ENCODE peak calls at places on chromosomes 1 and 21, in nine cellular contexts. One of them, this sample, is unnamed.

GRCh38 chr21:38623552-38623951 is 125.3 kb upstream of the ERG start:
- DNase-seq in NCI-H146: peak; percentile 6
- DNase-seq in activated gamma-delta T cell treated with anti-CD3 and anti-CD28 coated beads, Interleukin-2, amount 50 U/mL, for 16 hours: no peak
- DNase-seq in ecto neural progenitor cell: no peak
- DNase-seq in GDM1: no peak
- DNase-seq in A172: no peak
- DNase-seq in neuronal stem cell: no peak
- DNase-seq in SW 1271: no peak
- DNase-seq in fibroblast of the aortic adventitia: no peak
- DNase-seq in this sample: no peak

GRCh38 chr21:17758703-17759102 is 60.5 kb downstream of the C21orf91 start:
- DNase-seq in activated gamma-delta T cell treated with anti-CD3 and anti-CD28 coated beads, Interleukin-2, amount 50 U/mL, for 16 hours: no peak
- DNase-seq in A172: no peak
- DNase-seq in ecto neural progenitor cell: no peak
- DNase-seq in GDM1: no peak
- DNase-seq in neuronal stem cell: no peak
- DNase-seq in NCI-H146: no peak
- DNase-seq in fibroblast of the aortic adventitia: no peak
- DNase-seq in SW 1271: no peak
- DNase-seq in this sample: no peak

GRCh38 chr1:109198043-109198695 is 15.5 kb upstream of the SARS1 start:
- DNase-seq in NCI-H146: no peak
- DNase-seq in neuronal stem cell: no peak
- DNase-seq in fibroblast of the aortic adventitia: peak; percentile 93
- DNase-seq in SW 1271: no peak
- DNase-seq in GDM1: no peak
- DNase-seq in ecto neural progenitor cell: no peak
- DNase-seq in A172: peak; percentile 85
- DNase-seq in activated gamma-delta T cell treated with anti-CD3 and anti-CD28 coated beads, Interleukin-2, amount 50 U/mL, for 16 hours: no peak
- DNase-seq in this sample: no peak

GRCh38 chr1:107232421-107232820 is 91.6 kb downstream of the NTNG1 start:
- DNase-seq in neuronal stem cell: no peak
- DNase-seq in fibroblast of the aortic adventitia: no peak
- DNase-seq in activated gamma-delta T cell treated with anti-CD3 and anti-CD28 coated beads, Interleukin-2, amount 50 U/mL, for 16 hours: no peak
- DNase-seq in GDM1: no peak
- DNase-seq in NCI-H146: peak; percentile 47
- DNase-seq in ecto neural progenitor cell: no peak
- DNase-seq in A172: no peak
- DNase-seq in SW 1271: no peak
- DNase-seq in this sample: no peak

GRCh38 chr1:16886860-16887605 is 8.7 kb upstream of the RNU1-2 start:
- DNase-seq in NCI-H146: no peak
- DNase-seq in A172: no peak
- DNase-seq in neuronal stem cell: no peak
- DNase-seq in ecto neural progenitor cell: no peak
- DNase-seq in GDM1: no peak
- DNase-seq in fibroblast of the aortic adventitia: no peak
- DNase-seq in activated gamma-delta T cell treated with anti-CD3 and anti-CD28 coated beads, Interleukin-2, amount 50 U/mL, for 16 hours: no peak
- DNase-seq in SW 1271: no peak
- DNase-seq in this sample: no peak

GRCh38 chr1:228502522-228502921 is 15.3 kb downstream of the RNF187 start:
- DNase-seq in SW 1271: no peak
- DNase-seq in neuronal stem cell: no peak
- DNase-seq in fibroblast of the aortic adventitia: no peak
- DNase-seq in GDM1: no peak
- DNase-seq in A172: no peak
- DNase-seq in activated gamma-delta T cell treated with anti-CD3 and anti-CD28 coated beads, Interleukin-2, amount 50 U/mL, for 16 hours: no peak
- DNase-seq in ecto neural progenitor cell: no peak
- DNase-seq in NCI-H146: no peak
- DNase-seq in this sample: no peak

GRCh38 chr1:85406887-85407593 is 57.9 kb downstream of the DDAH1 start:
- DNase-seq in activated gamma-delta T cell treated with anti-CD3 and anti-CD28 coated beads, Interleukin-2, amount 50 U/mL, for 16 hours: no peak
- DNase-seq in NCI-H146: no peak
- DNase-seq in A172: peak; percentile 53
- DNase-seq in ecto neural progenitor cell: no peak
- DNase-seq in neuronal stem cell: peak; percentile 18
- DNase-seq in GDM1: no peak
- DNase-seq in SW 1271: peak; percentile 65
- DNase-seq in fibroblast of the aortic adventitia: peak; percentile 95
- DNase-seq in this sample: no peak

GRCh38 chr1:63723618-63724017 is 50.2 kb upstream of the ROR1 start:
- DNase-seq in SW 1271: no peak
- DNase-seq in ecto neural progenitor cell: no peak
- DNase-seq in activated gamma-delta T cell treated with anti-CD3 and anti-CD28 coated beads, Interleukin-2, amount 50 U/mL, for 16 hours: no peak
- DNase-seq in GDM1: no peak
- DNase-seq in NCI-H146: no peak
- DNase-seq in A172: no peak
- DNase-seq in neuronal stem cell: no peak
- DNase-seq in fibroblast of the aortic adventitia: no peak
- DNase-seq in this sample: no peak

GRCh38 chr1:22111620-22112019 is 31.3 kb downstream of the WNT4 start:
- DNase-seq in neuronal stem cell: no peak
- DNase-seq in NCI-H146: no peak
- DNase-seq in GDM1: no peak
- DNase-seq in activated gamma-delta T cell treated with anti-CD3 and anti-CD28 coated beads, Interleukin-2, amount 50 U/mL, for 16 hours: no peak
- DNase-seq in A172: peak; percentile 39
- DNase-seq in fibroblast of the aortic adventitia: peak; percentile 81
- DNase-seq in SW 1271: no peak
- DNase-seq in ecto neural progenitor cell: no peak
- DNase-seq in this sample: no peak

GRCh38 chr1:160797861-160798273 is 1.9 kb downstream of the LY9 start:
- DNase-seq in SW 1271: no peak
- DNase-seq in ecto neural progenitor cell: no peak
- DNase-seq in activated gamma-delta T cell treated with anti-CD3 and anti-CD28 coated beads, Interleukin-2, amount 50 U/mL, for 16 hours: peak; percentile 48
- DNase-seq in NCI-H146: no peak
- DNase-seq in neuronal stem cell: no peak
- DNase-seq in fibroblast of the aortic adventitia: no peak
- DNase-seq in A172: no peak
- DNase-seq in GDM1: no peak
- DNase-seq in this sample: no peak

GRCh38 chr1:87094238-87094637 is 179.8 kb downstream of the HS2ST1 start:
- DNase-seq in neuronal stem cell: no peak
- DNase-seq in SW 1271: no peak
- DNase-seq in A172: no peak
- DNase-seq in fibroblast of the aortic adventitia: no peak
- DNase-seq in GDM1: no peak
- DNase-seq in NCI-H146: no peak
- DNase-seq in activated gamma-delta T cell treated with anti-CD3 and anti-CD28 coated beads, Interleukin-2, amount 50 U/mL, for 16 hours: no peak
- DNase-seq in ecto neural progenitor cell: no peak
- DNase-seq in this sample: no peak

GRCh38 chr1:219173758-219174671 is at the start of gene LYPLAL1:
- DNase-seq in NCI-H146: no peak
- DNase-seq in SW 1271: peak; percentile 76
- DNase-seq in fibroblast of the aortic adventitia: peak; percentile 91
- DNase-seq in A172: peak; percentile 81
- DNase-seq in GDM1: peak; percentile 86
- DNase-seq in neuronal stem cell: peak; percentile 79
- DNase-seq in activated gamma-delta T cell treated with anti-CD3 and anti-CD28 coated beads, Interleukin-2, amount 50 U/mL, for 16 hours: peak; percentile 83
- DNase-seq in ecto neural progenitor cell: peak; percentile 91
- DNase-seq in this sample: peak; percentile 93

GRCh38 chr1:115098979-115099692 is 9.8 kb upstream of the TSPAN2 start:
- DNase-seq in A172: peak; percentile 53
- DNase-seq in neuronal stem cell: no peak
- DNase-seq in activated gamma-delta T cell treated with anti-CD3 and anti-CD28 coated beads, Interleukin-2, amount 50 U/mL, for 16 hours: peak; percentile 43
- DNase-seq in fibroblast of the aortic adventitia: peak; percentile 21
- DNase-seq in ecto neural progenitor cell: no peak
- DNase-seq in NCI-H146: peak; percentile 18
- DNase-seq in SW 1271: no peak
- DNase-seq in GDM1: peak; percentile 45
- DNase-seq in this sample: peak; percentile 51

GRCh38 chr1:15617874-15618684 is 821 bp downstream of the DDI2 start:
- DNase-seq in ecto neural progenitor cell: no peak
- DNase-seq in fibroblast of the aortic adventitia: no peak
- DNase-seq in SW 1271: peak; percentile 34
- DNase-seq in GDM1: no peak
- DNase-seq in neuronal stem cell: no peak
- DNase-seq in NCI-H146: peak; percentile 50
- DNase-seq in activated gamma-delta T cell treated with anti-CD3 and anti-CD28 coated beads, Interleukin-2, amount 50 U/mL, for 16 hours: peak; percentile 15
- DNase-seq in A172: no peak
- DNase-seq in this sample: peak; percentile 79

GRCh38 chr1:167127236-167127635 is 33.4 kb downstream of the STYXL2 start:
- DNase-seq in neuronal stem cell: no peak
- DNase-seq in A172: no peak
- DNase-seq in GDM1: no peak
- DNase-seq in fibroblast of the aortic adventitia: no peak
- DNase-seq in activated gamma-delta T cell treated with anti-CD3 and anti-CD28 coated beads, Interleukin-2, amount 50 U/mL, for 16 hours: no peak
- DNase-seq in ecto neural progenitor cell: no peak
- DNase-seq in NCI-H146: no peak
- DNase-seq in SW 1271: no peak
- DNase-seq in this sample: no peak

GRCh38 chr1:109776911-109777310 is 13.2 kb upstream of the EPS8L3 start:
- DNase-seq in GDM1: peak; percentile 72
- DNase-seq in activated gamma-delta T cell treated with anti-CD3 and anti-CD28 coated beads, Interleukin-2, amount 50 U/mL, for 16 hours: peak; percentile 65
- DNase-seq in SW 1271: peak; percentile 63
- DNase-seq in fibroblast of the aortic adventitia: peak; percentile 87
- DNase-seq in NCI-H146: peak; percentile 78
- DNase-seq in A172: peak; percentile 75
- DNase-seq in ecto neural progenitor cell: peak; percentile 89
- DNase-seq in neuronal stem cell: peak; percentile 85
- DNase-seq in this sample: peak; percentile 73

GRCh38 chr1:20588634-20589225 is at the start of gene CDA:
- DNase-seq in NCI-H146: no peak
- DNase-seq in ecto neural progenitor cell: no peak
- DNase-seq in SW 1271: no peak
- DNase-seq in A172: no peak
- DNase-seq in GDM1: no peak
- DNase-seq in neuronal stem cell: no peak
- DNase-seq in activated gamma-delta T cell treated with anti-CD3 and anti-CD28 coated beads, Interleukin-2, amount 50 U/mL, for 16 hours: no peak
- DNase-seq in fibroblast of the aortic adventitia: no peak
- DNase-seq in this sample: no peak

GRCh38 chr1:182113879-182114626 is 52.5 kb upstream of the ZNF648 start:
- DNase-seq in neuronal stem cell: no peak
- DNase-seq in A172: no peak
- DNase-seq in SW 1271: no peak
- DNase-seq in NCI-H146: no peak
- DNase-seq in fibroblast of the aortic adventitia: no peak
- DNase-seq in ecto neural progenitor cell: no peak
- DNase-seq in activated gamma-delta T cell treated with anti-CD3 and anti-CD28 coated beads, Interleukin-2, amount 50 U/mL, for 16 hours: no peak
- DNase-seq in GDM1: no peak
- DNase-seq in this sample: no peak

GRCh38 chr1:207990455-207990854 is 79.5 kb upstream of the CD34 start:
- DNase-seq in A172: no peak
- DNase-seq in neuronal stem cell: no peak
- DNase-seq in NCI-H146: no peak
- DNase-seq in fibroblast of the aortic adventitia: no peak
- DNase-seq in SW 1271: no peak
- DNase-seq in GDM1: no peak
- DNase-seq in ecto neural progenitor cell: no peak
- DNase-seq in activated gamma-delta T cell treated with anti-CD3 and anti-CD28 coated beads, Interleukin-2, amount 50 U/mL, for 16 hours: no peak
- DNase-seq in this sample: no peak

GRCh38 chr21:33771976-33772375 is 129.7 kb downstream of the ITSN1 start:
- DNase-seq in activated gamma-delta T cell treated with anti-CD3 and anti-CD28 coated beads, Interleukin-2, amount 50 U/mL, for 16 hours: no peak
- DNase-seq in ecto neural progenitor cell: no peak
- DNase-seq in GDM1: no peak
- DNase-seq in A172: no peak
- DNase-seq in neuronal stem cell: no peak
- DNase-seq in fibroblast of the aortic adventitia: no peak
- DNase-seq in NCI-H146: no peak
- DNase-seq in SW 1271: no peak
- DNase-seq in this sample: no peak

GRCh38 chr1:99347041-99347684 is 82.9 kb downstream of the PLPPR4 start:
- DNase-seq in A172: no peak
- DNase-seq in neuronal stem cell: no peak
- DNase-seq in NCI-H146: no peak
- DNase-seq in GDM1: no peak
- DNase-seq in ecto neural progenitor cell: no peak
- DNase-seq in SW 1271: no peak
- DNase-seq in fibroblast of the aortic adventitia: no peak
- DNase-seq in activated gamma-delta T cell treated with anti-CD3 and anti-CD28 coated beads, Interleukin-2, amount 50 U/mL, for 16 hours: no peak
- DNase-seq in this sample: no peak

GRCh38 chr1:27607239-27607804 is 3.4 kb upstream of the AHDC1 start:
- DNase-seq in SW 1271: no peak
- DNase-seq in ecto neural progenitor cell: peak; percentile 97
- DNase-seq in A172: no peak
- DNase-seq in neuronal stem cell: peak; percentile 91
- DNase-seq in GDM1: peak; percentile 35
- DNase-seq in activated gamma-delta T cell treated with anti-CD3 and anti-CD28 coated beads, Interleukin-2, amount 50 U/mL, for 16 hours: no peak
- DNase-seq in fibroblast of the aortic adventitia: no peak
- DNase-seq in NCI-H146: no peak
- DNase-seq in this sample: no peak